ENCODE peak calls at places on chromosomes 11 and 22, in five cellular contexts. One of them, this sample, is unnamed.

GRCh38 chr22:36807627-36808026 is 9.2 kb downstream of the PVALB start:
- DNase-seq in GM12878: no peak
- DNase-seq in H1: no peak
- DNase-seq in K562: no peak
- DNase-seq in HepG2: no peak
- DNase-seq in this sample: no peak

GRCh38 chr22:46220921-46221320 is 29.2 kb downstream of the CDPF1 start:
- DNase-seq in GM12878: peak; percentile 3
- DNase-seq in H1: no peak
- DNase-seq in K562: no peak
- DNase-seq in HepG2: no peak
- DNase-seq in this sample: no peak

GRCh38 chr11:23976369-23976768 is 520.5 kb upstream of the LUZP2 start:
- DNase-seq in GM12878: no peak
- DNase-seq in H1: no peak
- DNase-seq in K562: no peak
- DNase-seq in HepG2: no peak
- DNase-seq in this sample: no peak

GRCh38 chr22:46027219-46028068 is 50.5 kb upstream of the WNT7B start:
- DNase-seq in GM12878: no peak
- DNase-seq in H1: no peak
- DNase-seq in K562: peak; percentile 64
- DNase-seq in HepG2: peak; percentile 46
- DNase-seq in this sample: no peak

GRCh38 chr11:22431074-22431473 is 92.9 kb downstream of the SLC17A6 start:
- DNase-seq in GM12878: no peak
- DNase-seq in H1: no peak
- DNase-seq in K562: no peak
- DNase-seq in HepG2: no peak
- DNase-seq in this sample: no peak

GRCh38 chr11:134578807-134579708 is 167.0 kb upstream of the B3GAT1 start:
- DNase-seq in GM12878: no peak
- DNase-seq in H1: no peak
- DNase-seq in K562: no peak
- DNase-seq in HepG2: peak; percentile 9
- DNase-seq in this sample: no peak

GRCh38 chr11:132944557-132944920 is 587.8 kb downstream of the OPCML start:
- DNase-seq in GM12878: no peak
- DNase-seq in H1: no peak
- DNase-seq in K562: no peak
- DNase-seq in HepG2: no peak
- DNase-seq in this sample: no peak

GRCh38 chr11:95156916-95157568 is 67.4 kb downstream of the ENDOD1 start:
- DNase-seq in GM12878: no peak
- DNase-seq in H1: no peak
- DNase-seq in K562: no peak
- DNase-seq in HepG2: no peak
- DNase-seq in this sample: no peak

GRCh38 chr11:45143494-45143893 is 2.9 kb upstream of the PRDM11 start:
- DNase-seq in GM12878: no peak
- DNase-seq in H1: no peak
- DNase-seq in K562: no peak
- DNase-seq in HepG2: no peak
- DNase-seq in this sample: no peak

GRCh38 chr11:129412501-129412900 is 36.9 kb downstream of the BARX2 start:
- DNase-seq in GM12878: no peak
- DNase-seq in H1: no peak
- DNase-seq in K562: peak; percentile 47
- DNase-seq in HepG2: no peak
- DNase-seq in this sample: no peak

GRCh38 chr11:123707606-123708205 is 33.8 kb downstream of the ZNF202 start:
- DNase-seq in GM12878: peak; percentile 30
- DNase-seq in H1: peak; percentile 15
- DNase-seq in K562: peak; percentile 58
- DNase-seq in HepG2: peak; percentile 42
- DNase-seq in this sample: peak; percentile 26

GRCh38 chr11:112270551-112271180 is 10.0 kb upstream of the PLET1 start:
- DNase-seq in GM12878: no peak
- DNase-seq in H1: no peak
- DNase-seq in K562: no peak
- DNase-seq in HepG2: no peak
- DNase-seq in this sample: no peak

GRCh38 chr11:65537620-65538231 is 12.8 kb downstream of the SCYL1 start:
- DNase-seq in GM12878: no peak
- DNase-seq in H1: no peak
- DNase-seq in K562: no peak
- DNase-seq in HepG2: no peak
- DNase-seq in this sample: no peak

GRCh38 chr11:61783717-61784505 is 8.5 kb downstream of the TMEM258 start:
- DNase-seq in GM12878: no peak
- DNase-seq in H1: no peak
- DNase-seq in K562: no peak
- DNase-seq in HepG2: no peak
- DNase-seq in this sample: no peak

GRCh38 chr11:76839326-76839725 is 21.4 kb upstream of the ACER3 start:
- DNase-seq in GM12878: no peak
- DNase-seq in H1: no peak
- DNase-seq in K562: no peak
- DNase-seq in HepG2: no peak
- DNase-seq in this sample: no peak

GRCh38 chr11:80698646-80699045 is 1257.8 kb upstream of the TENM4 start:
- DNase-seq in GM12878: no peak
- DNase-seq in H1: no peak
- DNase-seq in K562: no peak
- DNase-seq in HepG2: no peak
- DNase-seq in this sample: no peak

GRCh38 chr11:134638796-134639540 is 226.9 kb upstream of the B3GAT1 start:
- DNase-seq in GM12878: no peak
- DNase-seq in H1: no peak
- DNase-seq in K562: no peak
- DNase-seq in HepG2: no peak
- DNase-seq in this sample: no peak

GRCh38 chr22:50271519-50271970 is 1.4 kb upstream of the MAPK11 start:
- DNase-seq in GM12878: no peak
- DNase-seq in H1: no peak
- DNase-seq in K562: peak; percentile 80
- DNase-seq in HepG2: peak; percentile 34
- DNase-seq in this sample: peak; percentile 83

GRCh38 chr11:66904055-66904454 is 47.2 kb downstream of the LRFN4 start:
- DNase-seq in GM12878: no peak
- DNase-seq in H1: no peak
- DNase-seq in K562: peak; percentile 43
- DNase-seq in HepG2: no peak
- DNase-seq in this sample: no peak

GRCh38 chr11:126914941-126915340 is 85.6 kb downstream of the KIRREL3 start:
- DNase-seq in GM12878: no peak
- DNase-seq in H1: no peak
- DNase-seq in K562: no peak
- DNase-seq in HepG2: no peak
- DNase-seq in this sample: no peak

GRCh38 chr11:93765551-93765950 is 18.5 kb upstream of the MED17 start:
- DNase-seq in GM12878: no peak
- DNase-seq in H1: no peak
- DNase-seq in K562: no peak
- DNase-seq in HepG2: no peak
- DNase-seq in this sample: no peak

GRCh38 chr22:24091551-24092420 is 80.7 kb downstream of the CABIN1 start:
- DNase-seq in GM12878: no peak
- DNase-seq in H1: no peak
- DNase-seq in K562: peak; percentile 58
- DNase-seq in HepG2: no peak
- DNase-seq in this sample: no peak

GRCh38 chr11:34501500-34501899 is 12.1 kb downstream of the ELF5 start:
- DNase-seq in GM12878: no peak
- DNase-seq in H1: no peak
- DNase-seq in K562: no peak
- DNase-seq in HepG2: peak; percentile 92
- DNase-seq in this sample: no peak

GRCh38 chr11:6312106-6312505 is 8.2 kb downstream of the CAVIN3 start:
- DNase-seq in GM12878: no peak
- DNase-seq in H1: no peak
- DNase-seq in K562: no peak
- DNase-seq in HepG2: no peak
- DNase-seq in this sample: no peak

GRCh38 chr11:126992065-126992803 is 8.3 kb downstream of the KIRREL3 start:
- DNase-seq in GM12878: no peak
- DNase-seq in H1: no peak
- DNase-seq in K562: no peak
- DNase-seq in HepG2: no peak
- DNase-seq in this sample: no peak

DNA sequence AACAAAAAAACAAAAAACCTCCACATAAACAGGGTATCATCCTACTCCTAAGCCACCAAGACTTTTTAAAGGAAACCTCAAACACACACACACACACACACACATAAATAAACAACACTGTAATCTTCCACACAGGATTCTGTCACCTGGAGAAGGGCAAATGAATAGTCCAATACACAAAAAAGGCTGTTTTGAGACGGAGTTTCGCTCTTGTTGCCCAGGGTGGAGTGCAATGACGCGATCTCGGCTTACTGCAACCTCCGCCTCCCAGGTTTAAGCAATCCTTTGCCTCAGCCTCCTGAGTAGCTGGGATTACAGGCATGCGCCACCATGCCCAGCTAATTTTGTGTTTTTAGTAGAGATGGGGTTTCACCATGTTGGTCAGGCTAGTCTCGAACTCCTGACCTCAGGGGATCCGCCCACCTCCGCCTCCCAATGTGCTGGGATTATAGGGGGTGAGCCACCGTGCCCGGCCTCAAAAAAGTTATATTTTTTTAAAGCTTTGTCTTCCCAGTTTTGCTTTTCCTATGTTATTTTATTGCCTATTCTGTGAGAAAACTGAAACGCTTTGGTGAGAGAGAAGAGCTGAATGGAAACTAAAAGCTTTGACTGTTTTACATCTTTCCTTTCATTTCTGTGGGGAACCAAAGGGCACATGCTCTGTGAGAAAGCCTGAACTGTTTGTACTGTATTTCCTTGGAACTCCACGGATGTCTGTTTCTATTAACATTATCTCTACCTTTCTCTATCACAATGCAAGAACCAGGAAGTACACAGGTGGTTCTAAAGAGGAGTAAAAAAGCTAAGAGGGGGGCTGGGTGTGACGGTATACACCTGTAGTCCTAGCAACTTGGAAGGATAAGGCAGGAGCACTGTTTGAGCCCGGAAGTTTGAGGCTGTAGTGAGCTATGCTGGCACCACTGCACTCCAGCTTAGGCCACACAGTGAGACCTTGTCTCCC is 44.1 kb downstream of the CELF1 start:
- DNase-seq in GM12878: no peak
- DNase-seq in H1: no peak
- DNase-seq in K562: no peak
- DNase-seq in HepG2: no peak
- DNase-seq in this sample: no peak
- TF ChIP-seq TAF1 in GM12878: no peak
- TF ChIP-seq TAF1 in H1: no peak
- TF ChIP-seq TAF1 in K562: no peak
- TF ChIP-seq TAF1 in HepG2: no peak
- TF ChIP-seq TAF1 in this sample: no peak

GRCh38 chr22:35540600-35541253 is at the start of gene RASD2:
- DNase-seq in GM12878: no peak
- DNase-seq in H1: no peak
- DNase-seq in K562: no peak
- DNase-seq in HepG2: no peak
- DNase-seq in this sample: peak; percentile 45

GRCh38 chr22:35538801-35539321 is 1.8 kb upstream of the RASD2 start:
- DNase-seq in GM12878: no peak
- DNase-seq in H1: no peak
- DNase-seq in K562: peak; percentile 34
- DNase-seq in HepG2: no peak
- DNase-seq in this sample: no peak

GRCh38 chr22:35539487-35539886 is 1.1 kb upstream of the RASD2 start:
- DNase-seq in GM12878: no peak
- DNase-seq in H1: no peak
- DNase-seq in K562: no peak
- DNase-seq in HepG2: no peak
- DNase-seq in this sample: no peak

GRCh38 chr22:35541254-35541748 is 670 bp downstream of the RASD2 start:
- DNase-seq in GM12878: no peak
- DNase-seq in H1: no peak
- DNase-seq in K562: no peak
- DNase-seq in HepG2: no peak
- DNase-seq in this sample: no peak

GRCh38 chr22:35539910-35540599 is 576 bp upstream of the RASD2 start:
- DNase-seq in GM12878: no peak
- DNase-seq in H1: no peak
- DNase-seq in K562: peak; percentile 96
- DNase-seq in HepG2: no peak
- DNase-seq in this sample: peak; percentile 87
- TF ChIP-seq POLR2AphosphoS5 in GM12878: no peak
- TF ChIP-seq POLR2AphosphoS5 in H1: no peak
- TF ChIP-seq POLR2AphosphoS5 in K562: no peak
- TF ChIP-seq POLR2AphosphoS5 in HepG2: no peak
- TF ChIP-seq POLR2AphosphoS5 in this sample: no peak

DNA sequence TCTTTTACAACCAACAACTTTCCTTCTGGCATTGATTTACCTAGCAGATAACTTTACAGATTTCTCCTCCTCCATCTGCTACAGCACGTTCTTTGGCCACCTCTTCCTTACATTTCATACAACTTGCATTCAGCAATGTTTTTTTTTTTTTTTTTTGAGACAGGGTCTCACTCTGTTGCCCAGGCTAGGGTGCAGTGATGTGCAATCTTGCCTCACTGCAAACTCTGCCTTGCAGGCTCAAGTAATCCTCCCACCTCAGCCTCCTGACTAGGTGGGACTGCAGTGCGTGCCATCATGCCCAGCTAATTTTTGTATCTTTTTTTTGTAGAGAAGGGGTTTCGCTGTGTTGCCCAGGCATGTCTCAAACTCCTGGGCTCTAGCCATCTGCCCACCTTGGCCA is 6.5 kb downstream of the PDE3B start:
- DNase-seq in GM12878: no peak
- DNase-seq in H1: no peak
- DNase-seq in K562: no peak
- DNase-seq in HepG2: no peak
- DNase-seq in this sample: no peak
- TF ChIP-seq TAF1 in GM12878: no peak
- TF ChIP-seq TAF1 in H1: no peak
- TF ChIP-seq TAF1 in K562: no peak
- TF ChIP-seq TAF1 in HepG2: no peak
- TF ChIP-seq TAF1 in this sample: no peak

GRCh38 chr11:75302346-75302745 is 49.1 kb downstream of the ARRB1 start:
- DNase-seq in GM12878: no peak
- DNase-seq in H1: no peak
- DNase-seq in K562: no peak
- DNase-seq in HepG2: no peak
- DNase-seq in this sample: no peak

GRCh38 chr11:75301131-75301530 is 50.3 kb downstream of the ARRB1 start:
- DNase-seq in GM12878: no peak
- DNase-seq in H1: no peak
- DNase-seq in K562: no peak
- DNase-seq in HepG2: no peak
- DNase-seq in this sample: no peak

GRCh38 chr11:75298191-75298590 is 53.3 kb downstream of the ARRB1 start:
- DNase-seq in GM12878: no peak
- DNase-seq in H1: no peak
- DNase-seq in K562: no peak
- DNase-seq in HepG2: no peak
- DNase-seq in this sample: no peak

GRCh38 chr11:75303544-75304224 is 47.8 kb downstream of the ARRB1 start:
- DNase-seq in GM12878: no peak
- DNase-seq in H1: no peak
- DNase-seq in K562: no peak
- DNase-seq in HepG2: no peak
- DNase-seq in this sample: no peak

GRCh38 chr11:75301602-75302345 is 49.7 kb downstream of the ARRB1 start:
- DNase-seq in GM12878: no peak
- DNase-seq in H1: no peak
- DNase-seq in K562: no peak
- DNase-seq in HepG2: no peak
- DNase-seq in this sample: no peak
- TF ChIP-seq POLR2AphosphoS5 in GM12878: no peak
- TF ChIP-seq POLR2AphosphoS5 in H1: no peak
- TF ChIP-seq POLR2AphosphoS5 in K562: no peak
- TF ChIP-seq POLR2AphosphoS5 in HepG2: no peak
- TF ChIP-seq POLR2AphosphoS5 in this sample: no peak

This sample was measured in GM12891.